ENCODE peak calls at places on chromosomes 2 and 18, in four cellular contexts. J is fibroblast of lung, I is HepG2, U is mesendoderm. A is an unnamed sample.

GRCh38 chr2:233381013-233381995 is 27.0 kb downstream of the DGKD start:
- DNase-seq in J (no peak), I (no peak), U (no peak), A (no peak)

GRCh38 chr2:131055169-131056065 is 37.8 kb downstream of the FAM168B start:
- DNase-seq in J (no peak), I (no peak), U (no peak), A (no peak)

GRCh38 chr18:1252534-1252933 is 347.9 kb downstream of the ADCYAP1 start:
- DNase-seq in J (no peak), I (no peak), U (no peak), A (no peak)

GRCh38 chr2:42084231-42084671 is 36.4 kb downstream of the PKDCC start:
- DNase-seq in J (peak), I (no peak), U (no peak), A (no peak)

GRCh38 chr2:17646096-17646554 is 105.6 kb downstream of the VSNL1 start:
- DNase-seq in J (peak), I (peak), U (peak), A (peak)

GRCh38 chr2:90207454-90208058 is 1516.1 kb downstream of the RPIA start:
- DNase-seq in J (no peak), I (peak), U (peak), A (no peak)

GRCh38 chr2:177143444-177143843 is 69.2 kb upstream of the HNRNPA3 start:
- DNase-seq in J (peak), I (no peak), U (peak), A (no peak)

GRCh38 chr18:55269632-55270031 is 310.4 kb upstream of the CCDC68 start:
- DNase-seq in J (no peak), I (no peak), U (no peak), A (no peak)

GRCh38 chr2:66481100-66481549 is 46.2 kb downstream of the MEIS1 start:
- DNase-seq in J (peak), I (no peak), U (peak), A (peak)

GRCh38 chr2:191617589-191617988 is 60.3 kb upstream of the NABP1 start:
- DNase-seq in J (no peak), I (no peak), U (no peak), A (no peak)

GRCh38 chr2:54760310-54760709 is 36.8 kb downstream of the EML6 start:
- DNase-seq in J (no peak), I (no peak), U (no peak), A (no peak)

GRCh38 chr2:84496386-84496785 is 19.9 kb upstream of the DNAH6 start:
- DNase-seq in J (no peak), I (no peak), U (no peak), A (no peak)

GRCh38 chr2:239959059-239959971 is 65.8 kb downstream of the NDUFA10 start:
- DNase-seq in J (no peak), I (no peak), U (no peak), A (no peak)

GRCh38 chr2:70123051-70123828 is 36.0 kb downstream of the PCBP1 start:
- DNase-seq in J (peak), I (no peak), U (peak), A (peak)

GRCh38 chr2:171922230-171923022 is at the start of gene HAT1:
- DNase-seq in J (peak), I (peak), U (peak), A (peak)

GRCh38 chr2:196059491-196059960 is 9.1 kb downstream of the DNAH7 start:
- DNase-seq in J (no peak), I (no peak), U (peak), A (peak)

GRCh38 chr2:10889741-10890215 is 22.0 kb upstream of the KCNF1 start:
- DNase-seq in J (no peak), I (no peak), U (no peak), A (peak)

GRCh38 chr2:102191501-102191900 is 4.7 kb downstream of the IL1RL2 start:
- DNase-seq in J (no peak), I (no peak), U (no peak), A (no peak)

GRCh38 chr18:13428319-13428718 is 209.8 kb downstream of the LDLRAD4 start:
- DNase-seq in J (no peak), I (no peak), U (peak), A (no peak)

GRCh38 chr2:30784682-30785081 is 22.6 kb downstream of the CAPN13 start:
- DNase-seq in J (no peak), I (no peak), U (no peak), A (peak)

GRCh38 chr18:42045346-42045745 is 90.3 kb downstream of the PIK3C3 start:
- DNase-seq in J (no peak), I (peak), U (no peak), A (no peak)

GRCh38 chr2:20467789-20468548 is 21.1 kb downstream of the RHOB start:
- DNase-seq in J (no peak), I (no peak), U (no peak), A (no peak)

GRCh38 chr2:218270721-218271486 is 585 bp downstream of the PNKD start:
- DNase-seq in J (no peak), I (no peak), U (peak), A (no peak)

GRCh38 chr2:108220942-108221541 is 18.7 kb upstream of the SULT1C3 start:
- DNase-seq in J (no peak), I (no peak), U (no peak), A (no peak)

GRCh38 chr2:238264072-238264460 is 24.2 kb upstream of the HES6 start:
- DNase-seq in J (no peak), I (no peak), U (no peak), A (no peak)

GRCh38 chr2:2699117-2699497 is 368.0 kb upstream of the MYT1L start:
- DNase-seq in J (no peak), I (no peak), U (peak), A (peak)

GRCh38 chr2:99488587-99488998 is 1.2 kb downstream of the REV1 start:
- DNase-seq in J (peak), I (peak), U (no peak), A (no peak)

GRCh38 chr2:196823750-196824149 is 14.6 kb upstream of the C2orf66 start:
- DNase-seq in J (peak), I (no peak), U (no peak), A (no peak)

GRCh38 chr18:76670564-76671288 is 151.6 kb upstream of the ZNF236 start:
- DNase-seq in J (no peak), I (no peak), U (no peak), A (peak)

GRCh38 chr18:61333746-61334490 is 688 bp downstream of the CDH20 start:
- DNase-seq in J (peak), I (no peak), U (peak), A (peak)

GRCh38 chr2:143730155-143730949 is 601.1 kb downstream of the ARHGAP15 start:
- DNase-seq in J (no peak), I (no peak), U (no peak), A (no peak)

GRCh38 chr2:204545861-204546773 is 842 bp downstream of the PARD3B start:
- DNase-seq in J (no peak), I (no peak), U (peak), A (peak)
- H3K9ac ChIP-seq in J (peak), I (peak), U (peak), A (no peak)

GRCh38 chr2:216192181-216192580 is 83.0 kb downstream of the XRCC5 start:
- DNase-seq in J (no peak), I (no peak), U (no peak), A (no peak)

GRCh38 chr2:216192931-216193330 is 83.8 kb downstream of the XRCC5 start:
- DNase-seq in J (no peak), I (no peak), U (no peak), A (no peak)

GRCh38 chr2:216194013-216194412 is 84.9 kb downstream of the XRCC5 start:
- DNase-seq in J (no peak), I (no peak), U (no peak), A (no peak)

GRCh38 chr2:216194561-216194960 is 85.4 kb downstream of the XRCC5 start:
- DNase-seq in J (no peak), I (no peak), U (no peak), A (no peak)

GRCh38 chr2:216195565-216195978 is 86.4 kb downstream of the XRCC5 start:
- DNase-seq in J (peak), I (no peak), U (no peak), A (no peak)
- H3K9ac ChIP-seq in J (no peak), I (no peak), U (no peak), A (no peak)

GRCh38 chr2:24016376-24016761 is 6.5 kb downstream of the MFSD2B start:
- DNase-seq in J (no peak), I (peak), U (no peak), A (no peak)
- H3K9ac ChIP-seq in J (no peak), I (peak), U (no peak), A (no peak)

DNA sequence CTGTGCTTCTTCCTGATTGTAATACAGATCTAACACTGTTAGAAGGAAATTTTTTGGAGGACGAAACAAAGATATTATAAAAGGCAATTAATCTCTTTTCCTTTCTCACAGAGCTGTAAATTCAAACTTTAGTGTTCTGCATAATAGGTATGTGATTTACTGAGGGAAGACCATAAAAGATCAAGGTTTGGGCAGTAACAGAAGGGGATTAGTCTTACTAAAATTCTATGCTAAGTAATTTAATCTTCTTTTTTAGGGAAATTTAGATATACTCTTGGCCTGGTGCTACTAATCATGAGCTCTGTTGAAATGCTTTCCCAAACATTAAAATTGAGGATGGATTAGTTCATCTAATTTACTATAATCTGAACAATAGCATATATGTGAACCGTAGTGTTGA is 8.8 kb upstream of the QPCT start:
- DNase-seq in J (no peak), I (no peak), U (no peak), A (no peak)
- H3K9ac ChIP-seq in J (no peak), I (no peak), U (no peak), A (no peak)

DNA sequence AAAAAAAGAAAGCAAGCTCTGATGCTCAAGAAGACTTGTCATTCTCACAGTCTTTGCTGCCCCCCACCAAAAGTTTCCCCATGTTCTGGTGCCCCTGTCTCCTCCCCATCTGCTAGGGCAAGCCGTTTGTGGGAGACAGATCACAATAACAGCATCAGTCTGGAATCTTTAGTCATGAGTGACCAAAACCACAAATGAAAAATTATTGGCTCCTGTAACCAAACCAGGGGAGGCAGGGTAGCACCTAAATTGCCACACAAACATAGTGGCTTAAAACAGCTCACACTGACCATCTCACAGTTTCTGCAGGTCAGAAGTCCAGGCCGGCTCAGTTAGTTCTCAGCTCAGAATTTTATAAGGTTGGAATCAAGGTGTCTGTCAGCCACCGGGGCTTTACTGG is 9.1 kb upstream of the B3GNT7 start:
- DNase-seq in J (peak), I (no peak), U (no peak), A (no peak)
- H3K9ac ChIP-seq in J (no peak), I (no peak), U (no peak), A (no peak)

DNA sequence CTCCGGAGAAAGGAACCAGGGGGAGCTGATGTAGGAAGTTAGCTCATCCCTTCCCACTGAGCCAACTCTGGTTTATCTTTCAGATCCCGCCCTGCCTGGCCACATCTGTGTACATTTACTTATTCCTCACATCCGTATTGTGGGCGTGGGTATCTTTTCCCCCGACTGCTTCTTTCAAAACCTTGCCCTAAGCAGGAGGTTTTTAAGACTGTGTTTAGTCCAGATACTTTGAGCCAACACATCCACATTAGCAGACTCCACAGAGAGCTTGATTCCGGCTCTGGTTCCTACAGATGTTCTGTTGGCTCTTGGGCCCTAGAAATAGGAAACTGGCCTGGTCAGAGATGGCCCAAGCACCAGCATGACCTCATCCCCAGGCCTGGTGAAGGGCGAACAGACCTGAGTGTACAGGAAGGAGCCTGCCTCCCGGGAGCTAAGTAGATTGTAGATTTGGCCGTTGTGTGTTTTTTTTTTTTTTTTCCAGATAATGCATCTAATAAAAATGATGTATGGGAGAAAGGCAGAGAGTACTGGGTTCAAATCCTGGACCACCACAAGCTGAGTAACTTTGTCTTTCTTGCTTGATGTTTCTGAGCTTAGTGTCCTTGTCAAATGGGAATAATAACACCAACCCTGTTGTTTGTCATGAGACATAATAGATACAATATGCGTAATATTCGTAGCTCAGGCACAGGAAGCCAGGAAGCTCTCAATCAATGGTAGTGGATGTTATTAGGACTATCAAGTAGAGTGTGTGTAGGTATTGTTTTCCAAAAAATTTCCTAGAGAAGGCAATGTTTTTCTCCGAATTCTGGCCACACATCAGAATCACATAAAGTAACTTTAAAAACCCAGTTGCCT is 92.3 kb downstream of the PRKCE start:
- DNase-seq in J (peak), I (no peak), U (no peak), A (no peak)
- H3K9ac ChIP-seq in J (no peak), I (no peak), U (no peak), A (no peak)

DNA sequence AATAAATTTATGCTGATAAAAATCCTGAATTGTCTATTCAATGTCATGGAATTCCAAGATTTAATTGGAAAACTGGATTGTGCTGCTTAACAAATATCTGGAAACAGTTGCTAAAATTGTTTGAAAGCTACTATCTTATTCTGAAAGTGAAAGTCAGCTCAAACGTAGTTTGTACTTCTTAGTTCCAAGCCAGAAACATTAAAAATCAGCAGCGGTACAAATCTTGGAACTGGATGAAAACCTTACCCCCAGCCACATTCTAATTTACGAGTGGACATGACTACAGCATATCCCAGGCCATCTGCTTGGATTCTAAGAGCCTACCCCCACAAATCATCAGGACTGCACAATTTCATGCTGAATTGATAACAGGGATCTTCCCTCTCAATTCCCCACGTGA is 158.6 kb upstream of the NCKAP5 start:
- DNase-seq in J (peak), I (no peak), U (no peak), A (no peak)
- H3K9ac ChIP-seq in J (peak), I (no peak), U (no peak), A (no peak)

DNA sequence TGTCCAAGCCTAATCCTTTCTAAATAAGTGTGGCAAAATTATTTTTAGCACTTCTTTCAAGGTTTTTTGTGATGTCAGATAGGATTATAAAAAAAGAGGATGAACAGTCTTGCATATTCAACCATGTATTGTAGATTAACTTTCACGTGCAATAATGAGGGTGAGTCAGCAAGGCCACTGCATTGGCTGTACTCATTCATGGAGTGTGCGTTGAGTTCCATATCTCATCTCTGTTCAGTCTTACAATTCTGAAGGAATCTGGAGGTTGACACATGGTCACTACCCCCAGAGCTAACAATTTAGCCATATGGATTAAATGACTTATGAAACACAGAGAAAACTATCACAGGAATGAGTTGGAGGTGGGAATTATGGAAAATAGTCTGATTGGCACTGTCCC is 810.5 kb downstream of the SLC4A3 start:
- DNase-seq in J (no peak), I (no peak), U (no peak), A (no peak)
- H3K9ac ChIP-seq in J (no peak), I (no peak), U (no peak), A (no peak)

GRCh38 chr2:105450495-105450894 is 51.6 kb upstream of the FHL2 start:
- DNase-seq in J (no peak), I (no peak), U (no peak), A (no peak)
- H3K9ac ChIP-seq in J (no peak), I (no peak), U (no peak), A (no peak)

DNA sequence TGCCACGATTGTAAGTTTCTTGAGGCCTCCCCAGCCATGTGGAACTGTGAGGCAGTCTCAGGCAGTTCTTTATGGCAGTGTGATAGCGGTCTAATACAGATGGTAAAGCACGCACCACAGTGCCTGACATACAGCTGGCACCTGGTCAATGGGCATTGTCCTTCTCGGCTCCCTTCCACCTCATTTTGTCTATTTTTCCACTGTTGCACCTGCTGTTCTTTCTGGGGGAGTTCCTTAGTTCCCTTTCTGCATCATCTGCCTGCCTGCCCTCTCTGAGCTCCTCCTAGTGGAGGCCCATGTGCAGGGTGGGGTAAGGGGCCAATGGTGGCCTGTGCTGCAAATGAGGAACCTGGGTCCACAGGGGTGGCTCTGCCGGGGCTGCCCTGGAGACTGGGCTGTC is 157.6 kb downstream of the LPIN1 start:
- DNase-seq in J (no peak), I (no peak), U (no peak), A (no peak)
- H3K9ac ChIP-seq in J (no peak), I (no peak), U (no peak), A (no peak)

A was measured in endodermal cell.